ENCODE peak calls at places on chromosome X, in seven cellular contexts. G is WTC11, T is right lobe of liver, F is fibroblast of pulmonary artery, O is Calu3, Z is fibroblast of mammary gland, W is astrocyte of the spinal cord. V is an unnamed sample.

GRCh38 chrX:40832723-40833122 is 97.4 kb upstream of the MED14 start:
- DNase-seq in G (no peak), T (no peak), F (no peak), O (no peak), Z (no peak), W (no peak), V (no peak)

GRCh38 chrX:19739683-19740082 is 147.7 kb downstream of the SH3KBP1 start:
- DNase-seq in G (peak), T (peak), F (peak), O (peak), Z (peak), W (peak), V (peak)

GRCh38 chrX:13732246-13733067 is 2.0 kb downstream of the TRAPPC2 start:
- DNase-seq in G (no peak), T (no peak), F (no peak), O (no peak), Z (peak), W (no peak), V (no peak)

GRCh38 chrX:11341274-11342256 is 48.4 kb downstream of the AMELX start:
- DNase-seq in G (no peak), T (peak), F (peak), O (peak), Z (peak), W (peak), V (no peak)

GRCh38 chrX:45769919-45770582 is 569.4 kb upstream of the DIPK2B start:
- DNase-seq in G (no peak), T (peak), F (peak), O (peak), Z (peak), W (peak), V (no peak)

GRCh38 chrX:73068467-73069364 is 10.6 kb downstream of the PABPC1L2A start:
- DNase-seq in G (no peak), T (no peak), F (no peak), O (no peak), Z (no peak), W (no peak), V (no peak)

GRCh38 chrX:141668371-141668770 is 30.2 kb downstream of the SPANXD start:
- DNase-seq in G (no peak), T (no peak), F (no peak), O (no peak), Z (no peak), W (peak), V (no peak)

GRCh38 chrX:45329217-45329616 is 128.5 kb upstream of the DIPK2B start:
- DNase-seq in G (no peak), T (no peak), F (no peak), O (no peak), Z (no peak), W (no peak), V (no peak)

GRCh38 chrX:19342331-19342906 is 1.3 kb upstream of the PDHA1 start:
- DNase-seq in G (no peak), T (no peak), F (no peak), O (no peak), Z (no peak), W (peak), V (no peak)

GRCh38 chrX:37873220-37873619 is 25.8 kb upstream of the DYNLT3 start:
- DNase-seq in G (no peak), T (no peak), F (no peak), O (no peak), Z (no peak), W (no peak), V (no peak)

GRCh38 chrX:140933056-140933455 is 69.3 kb upstream of the SPANXB1 start:
- DNase-seq in G (no peak), T (no peak), F (no peak), O (no peak), Z (no peak), W (no peak), V (no peak)

GRCh38 chrX:65635371-65635770 is 32.1 kb upstream of the MSN start:
- DNase-seq in G (no peak), T (no peak), F (peak), O (no peak), Z (no peak), W (no peak), V (no peak)

GRCh38 chrX:39377171-39377570 is 575.9 kb downstream of the MID1IP1 start:
- DNase-seq in G (no peak), T (no peak), F (no peak), O (no peak), Z (no peak), W (no peak), V (no peak)

GRCh38 chrX:63761639-63762038 is 23.4 kb downstream of the ARHGEF9 start:
- DNase-seq in G (no peak), T (no peak), F (peak), O (no peak), Z (no peak), W (no peak), V (no peak)

GRCh38 chrX:108072746-108073145 is 18.6 kb downstream of the PSMD10 start:
- DNase-seq in G (no peak), T (no peak), F (no peak), O (no peak), Z (peak), W (peak), V (no peak)

GRCh38 chrX:27555514-27555913 is 34.6 kb upstream of the DCAF8L2 start:
- DNase-seq in G (no peak), T (no peak), F (peak), O (peak), Z (peak), W (peak), V (no peak)

GRCh38 chrX:19017271-19017670 is 33.4 kb upstream of the PHKA2 start:
- DNase-seq in G (peak), T (no peak), F (peak), O (peak), Z (peak), W (no peak), V (peak)

GRCh38 chrX:38206036-38206435 is 14.6 kb downstream of the SRPX start:
- DNase-seq in G (no peak), T (no peak), F (no peak), O (no peak), Z (peak), W (no peak), V (no peak)

GRCh38 chrX:104013158-104013557 is 350 bp downstream of the H2BW1 start:
- DNase-seq in G (no peak), T (no peak), F (no peak), O (no peak), Z (no peak), W (no peak), V (no peak)

GRCh38 chrX:103607385-103608304 is at the start of gene TCEAL3:
- DNase-seq in G (peak), T (peak), F (peak), O (peak), Z (peak), W (peak), V (peak)

GRCh38 chrX:130111935-130112221 is 1.6 kb upstream of the ELF4 start:
- DNase-seq in G (no peak), T (no peak), F (no peak), O (no peak), Z (no peak), W (no peak), V (no peak)

GRCh38 chrX:28851871-28852270 is 264.6 kb downstream of the IL1RAPL1 start:
- DNase-seq in G (no peak), T (peak), F (no peak), O (no peak), Z (no peak), W (no peak), V (no peak)

GRCh38 chrX:107076158-107076557 is 42.5 kb downstream of the RBM41 start:
- DNase-seq in G (no peak), T (no peak), F (no peak), O (no peak), Z (no peak), W (no peak), V (no peak)

GRCh38 chrX:46117234-46117633 is 428.0 kb downstream of the ZNF674 start:
- DNase-seq in G (no peak), T (no peak), F (no peak), O (no peak), Z (no peak), W (no peak), V (no peak)

GRCh38 chrX:120456973-120457372 is 12.1 kb downstream of the LAMP2 start:
- DNase-seq in G (no peak), T (no peak), F (no peak), O (no peak), Z (peak), W (peak), V (no peak)

GRCh38 chrX:129983575-129984131 is 1.2 kb downstream of the BCORL1 start:
- DNase-seq in G (peak), T (no peak), F (no peak), O (no peak), Z (no peak), W (no peak), V (no peak)

GRCh38 chrX:48697182-48697727 is 721 bp downstream of the SUV39H1 start:
- DNase-seq in G (no peak), T (no peak), F (no peak), O (no peak), Z (no peak), W (no peak), V (no peak)

GRCh38 chrX:40279762-40280161 is 182.0 kb upstream of the BCOR start:
- DNase-seq in G (no peak), T (no peak), F (no peak), O (no peak), Z (no peak), W (no peak), V (no peak)

GRCh38 chrX:74423289-74423985 is 2.1 kb downstream of the SLC16A2 start:
- DNase-seq in G (no peak), T (no peak), F (no peak), O (no peak), Z (no peak), W (no peak), V (no peak)

GRCh38 chrX:151875270-151876026 is 37.2 kb upstream of the MAGEA4 start:
- DNase-seq in G (no peak), T (no peak), F (no peak), O (no peak), Z (no peak), W (no peak), V (no peak)

DNA sequence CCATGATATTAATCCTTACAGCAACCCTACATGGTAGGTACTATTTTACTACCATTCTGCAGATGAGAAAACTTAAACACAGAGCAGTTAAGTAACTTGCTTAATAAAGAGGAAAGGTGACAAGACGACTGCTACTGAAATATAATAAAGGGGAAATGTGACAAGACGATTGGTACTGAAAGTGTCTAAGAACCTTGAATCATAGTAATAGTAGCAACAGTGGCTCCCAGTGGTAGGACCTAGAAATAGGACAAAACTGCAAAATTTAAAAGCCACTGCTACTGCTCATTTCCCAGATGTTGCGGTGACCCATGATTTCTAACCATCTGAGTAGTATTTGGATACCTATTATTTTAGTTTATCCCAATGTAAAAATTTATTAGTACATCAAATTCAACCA is 89.5 kb downstream of the TASL start:
- DNase-seq in G (no peak), T (no peak), F (peak), O (peak), Z (peak), W (no peak), V (no peak)
- TF ChIP-seq CTCF in G (no peak), T (peak), F (peak), O (no peak), Z (peak), W (no peak), V (no peak)

DNA sequence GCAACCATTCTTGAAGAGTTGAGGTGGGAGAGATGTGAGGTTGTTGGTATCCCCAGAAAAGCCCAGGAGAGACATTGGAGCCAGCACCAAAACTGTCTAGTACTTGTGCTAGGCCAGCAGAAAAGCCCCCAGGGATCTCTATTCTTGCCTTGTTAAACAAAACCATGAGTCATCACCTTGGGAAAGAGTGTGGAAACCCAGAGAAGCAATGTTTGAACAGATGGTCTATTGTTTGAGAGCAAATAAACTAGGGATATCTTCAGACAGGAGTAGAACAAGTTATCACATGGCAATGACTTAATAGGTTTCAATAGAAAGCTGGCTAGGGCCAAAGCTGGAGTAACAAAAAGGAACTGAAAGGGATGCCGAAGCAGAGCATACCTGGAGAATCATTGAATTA is 195.7 kb upstream of the CASK start:
- DNase-seq in G (no peak), T (no peak), F (peak), O (peak), Z (peak), W (peak), V (no peak)
- TF ChIP-seq CTCF in G (no peak), T (no peak), F (no peak), O (no peak), Z (no peak), W (no peak), V (no peak)

GRCh38 chrX:133415276-133416105 is at the start of gene GPC4:
- DNase-seq in G (peak), T (peak), F (peak), O (peak), Z (peak), W (peak), V (peak)
- TF ChIP-seq CTCF in G (no peak), T (no peak), F (no peak), O (no peak), Z (no peak), W (no peak), V (no peak)

GRCh38 chrX:111445485-111445884 is 33.5 kb upstream of the DCX start:
- DNase-seq in G (no peak), T (no peak), F (peak), O (no peak), Z (peak), W (peak), V (peak)

GRCh38 chrX:111444881-111445280 is 32.9 kb upstream of the DCX start:
- DNase-seq in G (no peak), T (no peak), F (no peak), O (no peak), Z (no peak), W (no peak), V (no peak)

GRCh38 chrX:111442791-111443190 is 30.8 kb upstream of the DCX start:
- DNase-seq in G (no peak), T (no peak), F (no peak), O (no peak), Z (no peak), W (no peak), V (no peak)

DNA sequence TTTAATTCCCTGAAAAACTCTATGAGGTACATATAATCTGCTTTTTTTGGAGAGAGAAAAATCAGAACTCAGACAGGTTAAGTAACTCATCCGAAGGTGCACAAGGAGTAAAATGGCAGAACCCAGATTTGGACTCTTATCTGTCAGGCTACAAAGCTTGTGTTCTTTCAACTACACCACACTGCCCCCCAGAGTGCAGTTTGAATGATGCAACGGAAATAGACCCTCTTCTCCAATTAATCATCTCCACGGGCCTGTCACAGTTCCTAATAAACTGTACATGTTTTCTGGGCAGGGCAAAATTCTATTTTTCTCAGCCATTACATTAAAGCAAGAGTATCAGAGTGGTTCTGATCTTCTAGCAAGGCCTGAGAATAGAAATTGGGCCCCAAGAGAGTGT is 35.3 kb upstream of the DCX start:
- DNase-seq in G (peak), T (no peak), F (peak), O (peak), Z (peak), W (no peak), V (peak)
- TF ChIP-seq CTCF in G (peak), T (peak), F (no peak), O (no peak), Z (peak), W (no peak), V (no peak)

DNA sequence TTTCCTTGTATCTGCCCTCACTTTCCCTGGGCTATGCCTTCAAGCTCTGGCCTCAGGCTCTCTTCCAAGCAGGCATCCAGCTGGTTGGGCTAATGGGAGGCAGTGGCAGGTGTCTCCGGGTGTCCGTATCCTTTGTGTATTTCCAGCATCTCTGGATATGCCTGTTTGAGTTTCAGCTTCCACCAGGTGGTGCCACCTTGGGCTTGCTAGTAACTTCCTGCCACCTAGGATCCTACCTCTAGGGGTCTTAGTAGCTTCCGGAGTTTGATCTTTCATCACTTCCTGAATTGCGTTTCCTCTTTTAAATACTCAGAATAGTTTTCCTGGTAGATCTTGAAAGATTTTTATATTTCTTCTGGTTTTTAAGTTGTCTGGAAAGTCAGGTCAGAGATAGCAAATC is 23.2 kb upstream of the ANOS1 start:
- DNase-seq in G (peak), T (no peak), F (no peak), O (no peak), Z (no peak), W (no peak), V (peak)
- TF ChIP-seq CTCF in G (no peak), T (peak), F (no peak), O (no peak), Z (no peak), W (peak), V (no peak)

DNA sequence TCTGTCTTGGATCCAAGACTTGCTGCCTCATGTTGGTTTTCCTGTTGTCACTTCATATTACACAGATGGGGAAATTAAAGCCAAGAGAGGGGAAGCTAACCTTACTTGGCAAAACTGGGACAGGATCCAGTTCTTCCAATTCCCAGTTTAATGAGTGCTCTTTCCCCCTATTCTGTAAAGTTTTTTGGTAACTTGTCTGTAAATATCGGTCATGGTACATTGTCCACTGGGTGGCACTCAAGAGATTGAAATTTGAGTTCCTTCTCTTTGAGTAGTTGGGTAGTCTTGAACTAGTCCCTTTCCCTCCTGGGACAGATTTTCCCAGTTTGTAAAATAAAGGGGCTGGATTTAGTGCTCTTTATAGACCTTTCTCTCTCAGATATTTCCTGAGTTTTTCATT is 12.4 kb upstream of the EOLA2 start:
- DNase-seq in G (no peak), T (no peak), F (peak), O (peak), Z (peak), W (peak), V (no peak)
- TF ChIP-seq CTCF in G (no peak), T (peak), F (peak), O (peak), Z (peak), W (peak), V (peak)

GRCh38 chrX:97936296-97936695 is 1052.6 kb downstream of the RPA4 start:
- DNase-seq in G (no peak), T (no peak), F (no peak), O (no peak), Z (no peak), W (no peak), V (no peak)
- TF ChIP-seq CTCF in G (no peak), T (no peak), F (no peak), O (no peak), Z (no peak), W (no peak), V (no peak)